ENCODE peak calls at places on chromosomes 4 and X, in eight cellular contexts. E, J, K, C, Y, U, N and L are unnamed samples.

GRCh38 chr4:17869327-17869726 is 58.5 kb downstream of the NCAPG start:
- DNase-seq in E (no peak), J (no peak), K (no peak), C (no peak), Y (no peak), U (no peak), N (no peak), L (no peak)

GRCh38 chrX:85611926-85612325 is 232.5 kb upstream of the POF1B start:
- DNase-seq in E (no peak), J (no peak), K (no peak), C (no peak), Y (peak; percentile 32), U (no peak), N (peak; percentile 6), L (no peak)

GRCh38 chrX:68784816-68785215 is 44.0 kb upstream of the EFNB1 start:
- DNase-seq in E (no peak), J (no peak), K (no peak), C (no peak), Y (no peak), U (no peak), N (no peak), L (no peak)

GRCh38 chr4:120844528-120844921 is 78.0 kb downstream of the PRDM5 start:
- DNase-seq in E (no peak), J (no peak), K (no peak), C (no peak), Y (no peak), U (no peak), N (no peak), L (no peak)

GRCh38 chr4:94804613-94805012 is 46.9 kb downstream of the BMPR1B start:
- DNase-seq in E (no peak), J (no peak), K (no peak), C (no peak), Y (no peak), U (no peak), N (no peak), L (no peak)

GRCh38 chr4:80948161-80948560 is 82.3 kb upstream of the BMP3 start:
- DNase-seq in E (no peak), J (no peak), K (no peak), C (no peak), Y (no peak), U (no peak), N (peak; percentile 71), L (no peak)

GRCh38 chr4:143254479-143255216 is 69.9 kb downstream of the USP38 start:
- DNase-seq in E (no peak), J (no peak), K (no peak), C (no peak), Y (no peak), U (no peak), N (peak; percentile 45), L (no peak)

GRCh38 chr4:22454955-22455354 is 60.9 kb downstream of the ADGRA3 start:
- DNase-seq in E (no peak), J (no peak), K (no peak), C (no peak), Y (no peak), U (no peak), N (no peak), L (no peak)

GRCh38 chrX:65924938-65925507 is 114.9 kb downstream of the VSIG4 start:
- DNase-seq in E (no peak), J (no peak), K (no peak), C (peak; percentile 58), Y (no peak), U (no peak), N (no peak), L (no peak)

GRCh38 chr4:7124643-7125442 is 57.0 kb upstream of the GRPEL1 start:
- DNase-seq in E (no peak), J (no peak), K (no peak), C (no peak), Y (no peak), U (peak; percentile 48), N (peak; percentile 89), L (peak; percentile 69)

GRCh38 chr4:7908668-7909067 is 31.0 kb downstream of the AFAP1 start:
- DNase-seq in E (no peak), J (no peak), K (no peak), C (no peak), Y (no peak), U (no peak), N (no peak), L (no peak)

GRCh38 chr4:32032136-32032672 is 1312.0 kb downstream of the PCDH7 start:
- DNase-seq in E (no peak), J (no peak), K (no peak), C (no peak), Y (no peak), U (no peak), N (no peak), L (no peak)

GRCh38 chrX:31714797-31715196 is 643.0 kb upstream of the FTHL17 start:
- DNase-seq in E (no peak), J (no peak), K (no peak), C (no peak), Y (no peak), U (no peak), N (no peak), L (no peak)

GRCh38 chr4:6257243-6258025 is 12.2 kb upstream of the WFS1 start:
- DNase-seq in E (no peak), J (no peak), K (no peak), C (no peak), Y (no peak), U (no peak), N (no peak), L (peak; percentile 55)

GRCh38 chrX:2640436-2641150 is 50.5 kb upstream of the CD99 start:
- DNase-seq in E (no peak), J (no peak), K (no peak), C (no peak), Y (no peak), U (no peak), N (no peak), L (no peak)

GRCh38 chrX:40107291-40108083 is 9.7 kb upstream of the BCOR start:
- DNase-seq in E (no peak), J (no peak), K (no peak), C (no peak), Y (peak; percentile 72), U (peak; percentile 74), N (peak; percentile 66), L (no peak)

GRCh38 chrX:35339796-35340195 is 397.2 kb downstream of the FAM47B start:
- DNase-seq in E (no peak), J (no peak), K (no peak), C (no peak), Y (no peak), U (no peak), N (no peak), L (no peak)

GRCh38 chr4:71380721-71381120 is 41.9 kb downstream of the SLC4A4 start:
- DNase-seq in E (no peak), J (no peak), K (no peak), C (no peak), Y (no peak), U (no peak), N (peak; percentile 15), L (peak; percentile 48)

GRCh38 chrX:1274786-1275185 is 6.2 kb downstream of the CSF2RA start:
- DNase-seq in E (no peak), J (no peak), K (no peak), C (no peak), Y (no peak), U (peak; percentile 45), N (no peak), L (no peak)

GRCh38 chr4:125123710-125124109 is 191.0 kb upstream of the FAT4 start:
- DNase-seq in E (no peak), J (no peak), K (no peak), C (no peak), Y (peak; percentile 85), U (no peak), N (peak; percentile 8), L (no peak)

GRCh38 chrX:866441-866990 is 235.9 kb downstream of the SHOX start:
- DNase-seq in E (no peak), J (no peak), K (no peak), C (no peak), Y (no peak), U (no peak), N (no peak), L (no peak)

GRCh38 chr4:2797545-2798305 is 4.8 kb downstream of the SH3BP2 start:
- DNase-seq in E (peak; percentile 50), J (no peak), K (no peak), C (no peak), Y (no peak), U (no peak), N (no peak), L (no peak)

GRCh38 chr4:142097015-142097414 is 460.6 kb downstream of the IL15 start:
- DNase-seq in E (no peak), J (no peak), K (no peak), C (no peak), Y (no peak), U (no peak), N (no peak), L (no peak)